ENCODE peak calls at places on chromosomes 5 and 9, in six cellular contexts. Q, M, L, H, T and X are unnamed samples.

GRCh38 chr9:110072597-110073355 is 135.2 kb downstream of the C9orf152 start:
- DNase-seq in M (no peak), Q (no peak), T (no peak), L (no peak), H (no peak), X (no peak)

GRCh38 chr9:70964861-70965260 is 156.6 kb downstream of the TRPM3 start:
- DNase-seq in T (no peak), H (no peak), M (no peak), L (no peak), Q (no peak), X (no peak)

GRCh38 chr5:1380011-1380817 is 35.3 kb upstream of the CLPTM1L start:
- DNase-seq in H (peak), M (peak), T (peak), Q (no peak), L (peak), X (peak)

GRCh38 chr5:157481666-157482065 is 21.7 kb downstream of the NIPAL4 start:
- DNase-seq in L (no peak), M (no peak), H (no peak), Q (no peak), T (no peak), X (no peak)

GRCh38 chr5:73906277-73906676 is 280.3 kb downstream of the ARHGEF28 start:
- DNase-seq in T (no peak), L (no peak), H (no peak), Q (no peak), M (no peak), X (no peak)

GRCh38 chr5:179134511-179134910 is 74.3 kb downstream of the ZNF354C start:
- DNase-seq in T (peak), H (no peak), Q (no peak), L (no peak), M (no peak), X (no peak)

GRCh38 chr5:133995341-133995740 is 9.4 kb downstream of the VDAC1 start:
- DNase-seq in M (no peak), T (peak), H (no peak), Q (no peak), L (peak), X (no peak)

GRCh38 chr5:178839319-178839704 is 20.4 kb upstream of the ZNF354B start:
- DNase-seq in Q (no peak), L (peak), T (peak), M (peak), H (no peak), X (peak)

GRCh38 chr5:62093981-62094380 is 212.0 kb upstream of the KIF2A start:
- DNase-seq in Q (no peak), H (no peak), T (no peak), L (no peak), M (no peak), X (no peak)

GRCh38 chr5:78835176-78835575 is 149.9 kb downstream of the ARSB start:
- DNase-seq in L (no peak), Q (no peak), T (no peak), M (no peak), H (no peak), X (no peak)

GRCh38 chr9:111965566-111966019 is 69.0 kb downstream of the UGCG start:
- DNase-seq in H (no peak), M (no peak), T (no peak), Q (no peak), L (peak), X (no peak)

GRCh38 chr5:140162781-140163180 is 12.2 kb upstream of the CYSTM1 start:
- DNase-seq in M (no peak), T (no peak), Q (peak), H (no peak), L (no peak), X (no peak)

GRCh38 chr9:133460405-133461175 is 812 bp downstream of the CACFD1 start:
- DNase-seq in Q (no peak), L (peak), H (peak), M (peak), T (no peak), X (peak)

GRCh38 chr5:108430931-108431608 is 49.2 kb upstream of the FBXL17 start:
- DNase-seq in L (no peak), H (no peak), Q (no peak), T (no peak), M (no peak), X (no peak)

GRCh38 chr9:134825025-134825424 is 55.6 kb upstream of the FCN2 start:
- DNase-seq in M (no peak), Q (no peak), T (no peak), H (no peak), L (no peak), X (no peak)

GRCh38 chr9:5899292-5899691 is 8.6 kb downstream of the MLANA start:
- DNase-seq in H (no peak), L (no peak), M (no peak), T (no peak), Q (no peak), X (no peak)

GRCh38 chr9:128149001-128149701 is at the start of gene LCN2:
- DNase-seq in M (peak), H (peak), T (peak), Q (no peak), L (no peak), X (peak)

GRCh38 chr9:132977626-132978450 is 656 bp upstream of the GFI1B start:
- DNase-seq in H (peak), L (peak), M (peak), Q (no peak), T (peak), X (peak)

GRCh38 chr9:36664806-36665205 is 92.1 kb downstream of the MELK start:
- DNase-seq in H (no peak), L (no peak), T (no peak), M (no peak), Q (no peak), X (no peak)

GRCh38 chr9:36665387-36665786 is 92.7 kb downstream of the MELK start:
- DNase-seq in L (no peak), H (no peak), Q (no peak), M (no peak), T (no peak), X (no peak)

GRCh38 chr9:36671561-36671960 is 98.9 kb downstream of the MELK start:
- DNase-seq in L (no peak), M (no peak), Q (no peak), H (no peak), T (no peak), X (no peak)

GRCh38 chr9:36665921-36666429 is 93.3 kb downstream of the MELK start:
- DNase-seq in Q (no peak), M (no peak), T (no peak), H (peak), L (no peak), X (no peak)
- TF ChIP-seq POLR2AphosphoS5 in Q (no peak), M (no peak), T (no peak), H (no peak), L (no peak), X (no peak)

GRCh38 chr9:94805585-94805984 is 79.1 kb downstream of the AOPEP start:
- DNase-seq in Q (no peak), T (no peak), H (no peak), M (no peak), L (no peak), X (peak)
- TF ChIP-seq POLR2AphosphoS5 in Q (peak), T (no peak), H (no peak), M (peak), L (no peak), X (peak)

GRCh38 chr5:153153086-153153485 is 337.4 kb upstream of the GRIA1 start:
- DNase-seq in L (no peak), T (no peak), M (no peak), Q (no peak), H (no peak), X (no peak)
- TF ChIP-seq POLR2AphosphoS5 in L (no peak), T (no peak), M (no peak), Q (no peak), H (no peak), X (no peak)

GRCh38 chr5:168186289-168187074 is 105.0 kb upstream of the WWC1 start:
- DNase-seq in T (no peak), L (no peak), Q (no peak), M (no peak), H (no peak), X (no peak)
- TF ChIP-seq POLR2AphosphoS5 in T (no peak), L (no peak), Q (no peak), M (no peak), H (no peak), X (no peak)

GRCh38 chr5:141359790-141360426 is at the start of gene PCDHGB2:
- DNase-seq in M (no peak), H (peak), L (peak), Q (no peak), T (no peak), X (no peak)

GRCh38 chr5:141366016-141366896 is 2.3 kb downstream of the PCDHGA5 start:
- DNase-seq in H (no peak), Q (no peak), M (no peak), L (no peak), T (no peak), X (no peak)

GRCh38 chr5:141362719-141363118 is 1.2 kb upstream of the PCDHGA5 start:
- DNase-seq in Q (no peak), L (no peak), H (no peak), T (no peak), M (no peak), X (no peak)

GRCh38 chr5:141360685-141361084 is 891 bp downstream of the PCDHGB2 start:
- DNase-seq in L (no peak), M (no peak), T (no peak), H (no peak), Q (no peak), X (no peak)

GRCh38 chr5:141363952-141364660 is at the start of gene PCDHGA5:
- DNase-seq in T (no peak), Q (no peak), M (no peak), H (no peak), L (no peak), X (no peak)
- TF ChIP-seq POLR2AphosphoS5 in T (no peak), Q (no peak), M (no peak), H (no peak), L (no peak), X (no peak)

DNA sequence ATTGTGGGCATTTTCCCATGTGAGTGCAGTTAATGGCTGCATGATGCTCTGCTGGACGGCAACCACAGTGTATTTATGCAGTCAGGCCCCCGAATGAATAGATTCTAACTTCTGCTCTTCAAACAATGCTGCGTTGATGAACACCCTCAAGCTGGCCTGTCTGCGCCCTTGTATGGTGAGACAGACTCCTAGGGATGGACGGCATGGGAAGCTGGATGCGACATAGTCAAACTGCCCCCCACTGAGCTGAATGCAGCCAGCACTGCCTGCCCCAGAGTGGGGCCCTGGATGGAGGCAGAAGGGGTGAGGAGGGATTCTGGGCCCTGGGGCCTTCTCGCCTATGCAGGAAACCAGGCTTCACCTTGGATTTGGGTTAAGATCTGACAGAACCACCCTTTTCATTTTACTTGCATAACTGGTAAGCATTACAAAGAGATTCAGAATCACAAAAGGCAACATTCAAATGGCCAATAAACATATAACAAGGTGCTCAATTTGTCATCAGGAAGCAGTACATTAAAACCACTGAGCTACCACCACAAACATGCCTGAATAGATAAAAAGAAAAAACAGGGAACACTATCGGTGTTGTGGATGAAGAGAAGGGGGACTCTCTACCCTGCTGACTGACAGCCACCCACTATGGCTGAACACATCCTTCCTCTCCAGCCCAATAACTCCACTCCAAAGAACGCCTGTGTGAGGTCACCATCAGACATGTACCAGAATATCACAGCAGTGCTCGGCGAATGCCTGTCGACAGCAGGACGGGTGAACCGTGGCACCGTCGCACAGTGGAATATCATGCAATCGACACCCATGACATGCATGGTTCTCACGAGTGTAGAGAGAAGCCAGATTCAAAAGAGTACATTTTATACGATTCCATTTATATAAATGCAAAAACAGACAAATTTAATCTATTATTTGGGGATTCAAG is 79.1 kb downstream of the RAPGEF1 start:
- DNase-seq in H (no peak), L (no peak), Q (no peak), M (no peak), T (no peak), X (no peak)
- TF ChIP-seq POLR2AphosphoS5 in H (no peak), L (no peak), Q (no peak), M (no peak), T (no peak), X (no peak)

DNA sequence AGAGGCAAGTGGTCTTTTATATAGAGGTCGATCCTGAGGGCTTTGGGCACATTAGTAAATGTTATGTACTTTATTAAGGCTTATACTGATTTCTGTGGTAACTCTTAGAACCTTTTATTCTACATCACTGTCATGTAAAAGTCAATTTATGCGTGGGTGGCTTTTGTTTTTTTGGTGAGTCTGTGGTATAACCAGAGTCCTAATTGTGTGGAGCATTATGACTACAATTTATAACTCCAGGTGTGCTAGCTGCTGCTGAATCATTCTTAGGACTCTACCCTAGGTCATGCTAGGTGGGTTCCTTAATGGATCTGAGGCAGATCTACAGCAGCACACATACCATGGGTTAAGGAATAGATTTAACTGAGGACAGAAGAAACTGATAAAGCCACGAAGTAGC is 33.9 kb upstream of the KCNN2 start:
- DNase-seq in L (no peak), T (no peak), H (no peak), M (no peak), Q (no peak), X (no peak)
- TF ChIP-seq POLR2AphosphoS5 in L (no peak), T (no peak), H (no peak), M (no peak), Q (no peak), X (no peak)

GRCh38 chr9:7828344-7828743 is 28.8 kb upstream of the DMAC1 start:
- DNase-seq in T (no peak), M (no peak), L (no peak), Q (no peak), H (no peak), X (no peak)

GRCh38 chr9:7827792-7828191 is 28.2 kb upstream of the DMAC1 start:
- DNase-seq in L (no peak), Q (no peak), M (no peak), T (no peak), H (no peak), X (no peak)
- TF ChIP-seq POLR2AphosphoS5 in L (no peak), Q (no peak), M (no peak), T (no peak), H (no peak), X (no peak)